ENCODE peak calls at places on chromosome 4, in ten cellular contexts. M is tibial nerve; V is MM.1S; H is endothelial cell; I is foreskin melanocyte; D is fibroblast of mammary gland; P is psoas muscle; J is NCI-H1694; Z is stimulated activated CD4-positive, alpha-beta T cell treated with anti-CD3 and anti-CD28 coated beads, Interleukin-1b, Interleukin-23, amount 100 ng/mL, for 1 hour; L is activated T-helper 1 cell treated with anti-CD3 and anti-CD28 coated beads, Interleukin-12 subunit alpha, Interleukin-12 subunit beta, Interleukin-2, Interleukin-4 antibody, amounts not matched to agents 30 ng/mL and 10 ng/mL and 1 ng/mL, durations not matched to agents 14 hours and 24 hours and 36 hours. K is an unnamed sample.

GRCh38 chr4:13536607-13537006 is 7.7 kb downstream of the NKX3-2 start:
- DNase-seq in M (no peak), Z (no peak), V (no peak), I (no peak), J (no peak), D (no peak), L (no peak), H (no peak), P (no peak), K (no peak)

GRCh38 chr4:61309616-61310015 is 109.5 kb downstream of the ADGRL3 start:
- DNase-seq in L (no peak), V (no peak), J (no peak), P (no peak), I (no peak), H (no peak), M (no peak), Z (no peak), D (no peak), K (no peak)

GRCh38 chr4:81019016-81019415 is 11.5 kb upstream of the BMP3 start:
- DNase-seq in M (no peak), L (no peak), I (no peak), H (no peak), Z (no peak), P (no peak), J (no peak), V (no peak), D (no peak), K (no peak)

GRCh38 chr4:48484494-48485168 is 1.5 kb downstream of the SLC10A4 start:
- DNase-seq in I (no peak), J (no peak), V (no peak), L (no peak), P (no peak), Z (no peak), M (no peak), H (no peak), D (no peak), K (no peak)

GRCh38 chr4:175947117-175947722 is 118.4 kb upstream of the WDR17 start:
- DNase-seq in D (peak), Z (no peak), P (no peak), H (no peak), V (peak), I (no peak), L (no peak), J (no peak), M (no peak), K (no peak)

GRCh38 chr4:5220028-5220427 is 168.7 kb downstream of the STK32B start:
- DNase-seq in Z (no peak), M (no peak), L (no peak), I (no peak), V (peak), J (no peak), P (no peak), H (no peak), D (no peak), K (no peak)

GRCh38 chr4:123806057-123806456 is 409.5 kb downstream of the SPRY1 start:
- DNase-seq in V (no peak), L (no peak), I (peak), H (no peak), J (no peak), Z (no peak), D (no peak), M (no peak), P (no peak), K (no peak)

GRCh38 chr4:1082215-1083182 is 30.9 kb downstream of the RNF212 start:
- DNase-seq in M (peak), Z (no peak), J (no peak), P (peak), L (no peak), H (no peak), D (peak), V (peak), I (no peak), K (no peak)

GRCh38 chr4:236028-236427 is 69.2 kb downstream of the ZNF732 start:
- DNase-seq in D (peak), L (no peak), J (no peak), Z (no peak), I (no peak), V (no peak), M (no peak), H (no peak), P (no peak), K (no peak)

GRCh38 chr4:136725286-136726081 is 806.8 kb downstream of the PCDH18 start:
- DNase-seq in V (no peak), Z (no peak), L (no peak), D (no peak), H (no peak), I (no peak), P (no peak), J (no peak), M (no peak), K (no peak)

GRCh38 chr4:37666625-37667071 is 19.5 kb downstream of the RELL1 start:
- DNase-seq in Z (no peak), P (peak), J (no peak), H (peak), V (no peak), D (peak), I (no peak), M (peak), L (peak), K (peak)

GRCh38 chr4:85084371-85085170 is 118.1 kb upstream of the WDFY3 start:
- DNase-seq in D (peak), V (peak), Z (no peak), I (peak), M (no peak), L (no peak), J (peak), P (no peak), H (peak), K (peak)

GRCh38 chr4:110498420-110498819 is 22.5 kb downstream of the ENPEP start:
- DNase-seq in H (no peak), Z (no peak), M (no peak), P (no peak), J (no peak), V (no peak), I (no peak), L (no peak), D (no peak), K (no peak)

GRCh38 chr4:109302366-109303140 is at the start of gene COL25A1:
- DNase-seq in H (peak), P (peak), J (no peak), V (peak), L (peak), I (peak), D (peak), Z (peak), M (no peak), K (peak)

GRCh38 chr4:152780267-152780811 is 585 bp downstream of the ARFIP1 start:
- DNase-seq in M (no peak), P (no peak), L (no peak), H (peak), D (peak), J (no peak), V (no peak), I (peak), Z (no peak), K (no peak)

GRCh38 chr4:46505131-46505530 is 115.2 kb upstream of the GABRA2 start:
- DNase-seq in H (no peak), L (no peak), P (no peak), D (no peak), J (no peak), I (no peak), M (no peak), V (no peak), Z (no peak), K (no peak)

K was measured in COLO829.